ENCODE peak calls at places on chromosome 11, in four cellular contexts. One of them, this sample, is unnamed.

GRCh38 chr11:119346605-119347004 is at the start of gene MFRP:
- DNase-seq in HCT116: no peak
- DNase-seq in SK-N-SH: no peak
- DNase-seq in HepG2: no peak
- DNase-seq in this sample: no peak

GRCh38 chr11:69707156-69707555 is 3.3 kb upstream of the FGF19 start:
- DNase-seq in HCT116: no peak
- DNase-seq in HepG2: no peak
- DNase-seq in SK-N-SH: no peak
- DNase-seq in this sample: no peak

GRCh38 chr11:72831521-72832300 is 17.5 kb downstream of the ATG16L2 start:
- DNase-seq in HCT116: peak; percentile 54
- DNase-seq in HepG2: peak; percentile 63
- DNase-seq in SK-N-SH: peak; percentile 88
- DNase-seq in this sample: peak; percentile 89

GRCh38 chr11:127825185-127825584 is 762.2 kb downstream of the ETS1 start:
- DNase-seq in SK-N-SH: no peak
- DNase-seq in HCT116: no peak
- DNase-seq in HepG2: no peak
- DNase-seq in this sample: no peak

GRCh38 chr11:123063396-123064267 is 1.7 kb upstream of the HSPA8 start:
- DNase-seq in HepG2: peak; percentile 64
- DNase-seq in SK-N-SH: no peak
- DNase-seq in HCT116: no peak
- DNase-seq in this sample: peak; percentile 83

GRCh38 chr11:92380882-92381281 is 156.3 kb downstream of the FAT3 start:
- DNase-seq in HepG2: no peak
- DNase-seq in SK-N-SH: no peak
- DNase-seq in HCT116: no peak
- DNase-seq in this sample: no peak

GRCh38 chr11:19734171-19734570 is 21.5 kb downstream of the NAV2 start:
- DNase-seq in HepG2: no peak
- DNase-seq in SK-N-SH: no peak
- DNase-seq in HCT116: no peak
- DNase-seq in this sample: no peak

GRCh38 chr11:134445601-134446325 is 33.7 kb upstream of the B3GAT1 start:
- DNase-seq in HepG2: no peak
- DNase-seq in SK-N-SH: peak; percentile 71
- DNase-seq in HCT116: no peak
- DNase-seq in this sample: no peak

GRCh38 chr11:108713076-108713790 is 48.4 kb downstream of the DDX10 start:
- DNase-seq in SK-N-SH: no peak
- DNase-seq in HepG2: no peak
- DNase-seq in HCT116: no peak
- DNase-seq in this sample: no peak

GRCh38 chr11:2580444-2581050 is 119.2 kb downstream of the KCNQ1OT1 start:
- DNase-seq in HepG2: no peak
- DNase-seq in HCT116: no peak
- DNase-seq in SK-N-SH: peak; percentile 30
- DNase-seq in this sample: no peak

GRCh38 chr11:35381720-35382322 is 37.5 kb downstream of the SLC1A2 start:
- DNase-seq in HCT116: no peak
- DNase-seq in SK-N-SH: no peak
- DNase-seq in HepG2: no peak
- DNase-seq in this sample: no peak

GRCh38 chr11:70229737-70230136 is 26.6 kb downstream of the FADD start:
- DNase-seq in HepG2: no peak
- DNase-seq in SK-N-SH: no peak
- DNase-seq in HCT116: no peak
- DNase-seq in this sample: no peak

GRCh38 chr11:33448461-33449130 is 191.4 kb downstream of the HIPK3 start:
- DNase-seq in SK-N-SH: no peak
- DNase-seq in HepG2: no peak
- DNase-seq in HCT116: no peak
- DNase-seq in this sample: no peak

GRCh38 chr11:3823303-3823702 is 14.9 kb downstream of the PGAP2 start:
- DNase-seq in HepG2: no peak
- DNase-seq in SK-N-SH: no peak
- DNase-seq in HCT116: no peak
- DNase-seq in this sample: no peak

GRCh38 chr11:35323076-35323868 is 96.1 kb downstream of the SLC1A2 start:
- DNase-seq in HepG2: no peak
- DNase-seq in SK-N-SH: no peak
- DNase-seq in HCT116: no peak
- DNase-seq in this sample: no peak

GRCh38 chr11:18615628-18616392 is 16.2 kb downstream of the MISFA start:
- DNase-seq in SK-N-SH: no peak
- DNase-seq in HCT116: no peak
- DNase-seq in HepG2: no peak
- DNase-seq in this sample: no peak

GRCh38 chr11:32962016-32962415 is 53.7 kb upstream of the DEPDC7 start:
- DNase-seq in HCT116: no peak
- DNase-seq in SK-N-SH: no peak
- DNase-seq in HepG2: no peak
- DNase-seq in this sample: no peak

GRCh38 chr11:81673001-81673400 is 1060.7 kb downstream of the FAM181B start:
- DNase-seq in SK-N-SH: no peak
- DNase-seq in HepG2: no peak
- DNase-seq in HCT116: no peak
- DNase-seq in this sample: no peak

GRCh38 chr11:43327987-43328386 is 16.2 kb downstream of the API5 start:
- DNase-seq in HepG2: peak; percentile 27
- DNase-seq in HCT116: no peak
- DNase-seq in SK-N-SH: no peak
- DNase-seq in this sample: no peak

GRCh38 chr11:117868815-117869642 is 7.4 kb downstream of the FXYD6 start:
- DNase-seq in HCT116: no peak
- DNase-seq in HepG2: no peak
- DNase-seq in SK-N-SH: no peak
- DNase-seq in this sample: no peak

GRCh38 chr11:110434952-110435779 is 5.4 kb downstream of the FDX1 start:
- DNase-seq in HepG2: peak; percentile 15
- DNase-seq in SK-N-SH: no peak
- DNase-seq in HCT116: peak; percentile 24
- DNase-seq in this sample: peak; percentile 45

GRCh38 chr11:12938590-12939247 is 70.4 kb upstream of the RASSF10 start:
- DNase-seq in SK-N-SH: no peak
- DNase-seq in HCT116: no peak
- DNase-seq in HepG2: no peak
- DNase-seq in this sample: no peak

GRCh38 chr11:75969626-75970308 is 154.8 kb downstream of the UVRAG start:
- DNase-seq in SK-N-SH: no peak
- DNase-seq in HCT116: no peak
- DNase-seq in HepG2: no peak
- DNase-seq in this sample: no peak

GRCh38 chr11:289706-290620 is 1.0 kb downstream of the PGGHG start:
- DNase-seq in HepG2: no peak
- DNase-seq in HCT116: no peak
- DNase-seq in SK-N-SH: peak; percentile 37
- DNase-seq in this sample: no peak

GRCh38 chr11:85459304-85459703 is 167.8 kb downstream of the DLG2 start:
- DNase-seq in HepG2: no peak
- DNase-seq in HCT116: no peak
- DNase-seq in SK-N-SH: no peak
- DNase-seq in this sample: no peak

GRCh38 chr11:121366970-121367369 is 74.4 kb downstream of the SC5D start:
- DNase-seq in HCT116: no peak
- DNase-seq in SK-N-SH: no peak
- DNase-seq in HepG2: no peak
- DNase-seq in this sample: no peak

GRCh38 chr11:130400793-130401483 is 27.5 kb downstream of the ADAMTS8 start:
- DNase-seq in SK-N-SH: no peak
- DNase-seq in HCT116: no peak
- DNase-seq in HepG2: no peak
- DNase-seq in this sample: no peak

GRCh38 chr11:94018721-94019120 is 2.4 kb upstream of the HEPHL1 start:
- DNase-seq in SK-N-SH: no peak
- DNase-seq in HCT116: no peak
- DNase-seq in HepG2: no peak
- DNase-seq in this sample: no peak

GRCh38 chr11:130121430-130121978 is 38.1 kb upstream of the ST14 start:
- DNase-seq in SK-N-SH: no peak
- DNase-seq in HCT116: peak; percentile 29
- DNase-seq in HepG2: no peak
- DNase-seq in this sample: no peak

GRCh38 chr11:42974510-42974909 is 337.3 kb upstream of the API5 start:
- DNase-seq in SK-N-SH: no peak
- DNase-seq in HepG2: no peak
- DNase-seq in HCT116: no peak
- DNase-seq in this sample: no peak

GRCh38 chr11:9840460-9841004 is 176.7 kb downstream of the SWAP70 start:
- DNase-seq in HepG2: no peak
- DNase-seq in SK-N-SH: no peak
- DNase-seq in HCT116: no peak
- DNase-seq in this sample: no peak

GRCh38 chr11:40203606-40204005 is 1255.8 kb downstream of the LRRC4C start:
- DNase-seq in HepG2: no peak
- DNase-seq in SK-N-SH: no peak
- DNase-seq in HCT116: no peak
- DNase-seq in this sample: no peak

GRCh38 chr11:61699737-61700160 is 19.6 kb downstream of the DAGLA start:
- DNase-seq in SK-N-SH: no peak
- DNase-seq in HepG2: no peak
- DNase-seq in HCT116: no peak
- DNase-seq in this sample: peak; percentile 94

GRCh38 chr11:134413334-134414035 is 1.4 kb upstream of the B3GAT1 start:
- DNase-seq in SK-N-SH: no peak
- DNase-seq in HepG2: no peak
- DNase-seq in HCT116: no peak
- DNase-seq in this sample: no peak

GRCh38 chr11:1200611-1201191 is 22.2 kb upstream of the MUC5B start:
- DNase-seq in SK-N-SH: no peak
- DNase-seq in HCT116: no peak
- DNase-seq in HepG2: no peak
- DNase-seq in this sample: no peak

GRCh38 chr11:304915-305833 is 2.4 kb upstream of the IFITM2 start:
- DNase-seq in HepG2: peak; percentile 61
- DNase-seq in HCT116: no peak
- DNase-seq in SK-N-SH: peak; percentile 82
- DNase-seq in this sample: peak; percentile 74

GRCh38 chr11:116658876-116659535 is 113.8 kb downstream of the BUD13 start:
- DNase-seq in HepG2: no peak
- DNase-seq in SK-N-SH: no peak
- DNase-seq in HCT116: no peak
- DNase-seq in this sample: no peak

DNA sequence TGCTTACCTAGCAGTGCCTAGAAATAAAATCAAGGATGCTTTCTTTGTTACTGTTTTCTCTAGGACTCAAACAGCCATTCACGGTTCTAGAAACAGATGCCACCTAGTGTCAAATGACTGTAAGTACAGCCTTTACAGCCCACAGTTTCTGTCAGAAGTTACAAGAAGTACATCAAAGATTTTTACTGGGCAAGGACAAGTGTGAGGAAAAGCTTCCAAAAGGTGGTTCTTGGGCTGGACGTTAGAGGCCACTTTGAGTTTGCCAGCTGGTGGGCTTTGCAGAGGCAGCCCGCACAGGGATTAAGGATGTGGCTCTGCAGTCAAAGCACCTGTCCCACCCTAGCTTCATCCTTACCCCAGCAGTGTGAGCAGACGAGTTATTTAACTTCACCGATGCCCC is 6.9 kb downstream of the KMT5B start:
- DNase-seq in SK-N-SH: peak; percentile 64
- DNase-seq in HepG2: peak; percentile 74
- DNase-seq in HCT116: peak; percentile 53
- DNase-seq in this sample: peak; percentile 85
- TF ChIP-seq JUND in SK-N-SH: no peak
- TF ChIP-seq JUND in HepG2: no peak
- TF ChIP-seq JUND in HCT116: no peak
- TF ChIP-seq JUND in this sample: no peak

DNA sequence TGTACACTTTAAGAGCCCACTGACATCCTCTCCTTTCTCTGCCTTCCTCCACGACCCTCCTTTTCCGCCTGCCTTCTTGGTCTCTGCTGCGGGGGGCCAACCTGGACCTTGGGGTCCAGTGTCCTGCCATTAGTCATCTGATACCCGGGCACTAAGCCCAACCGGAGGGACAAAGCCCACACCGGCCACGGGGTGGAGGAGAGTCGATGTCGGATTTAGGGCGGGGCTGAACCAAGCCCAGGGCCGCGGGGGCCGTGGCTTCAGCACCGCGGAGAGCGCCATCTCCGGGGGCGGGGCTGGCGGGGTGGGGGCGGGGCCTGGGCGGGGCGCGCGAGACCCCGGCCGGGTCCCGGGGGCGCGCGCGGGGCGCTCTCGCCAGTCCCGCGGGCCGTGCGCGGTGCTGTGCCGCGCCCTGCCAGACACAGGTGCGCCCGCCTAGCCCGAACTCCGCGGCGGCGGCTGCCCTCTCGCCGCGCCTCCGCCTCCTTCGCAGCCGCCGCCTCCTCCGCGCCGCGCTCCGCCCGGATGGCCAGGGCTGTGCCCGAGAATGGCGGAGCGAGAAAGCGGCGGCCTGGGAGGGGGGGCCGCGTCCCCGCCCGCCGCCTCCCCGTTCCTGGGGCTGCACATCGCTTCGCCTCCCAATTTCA is at the start of gene MAPK8IP1:
- DNase-seq in SK-N-SH: peak; percentile 97
- DNase-seq in HepG2: peak; percentile 47
- DNase-seq in HCT116: no peak
- DNase-seq in this sample: peak; percentile 85
- TF ChIP-seq JUND in SK-N-SH: no peak
- TF ChIP-seq JUND in HepG2: no peak
- TF ChIP-seq JUND in HCT116: no peak
- TF ChIP-seq JUND in this sample: no peak

GRCh38 chr11:67002297-67002913 is 20.5 kb upstream of the SYT12 start:
- DNase-seq in HepG2: no peak
- DNase-seq in HCT116: no peak
- DNase-seq in SK-N-SH: no peak
- DNase-seq in this sample: no peak
- TF ChIP-seq JUND in HepG2: no peak
- TF ChIP-seq JUND in HCT116: no peak
- TF ChIP-seq JUND in SK-N-SH: no peak
- TF ChIP-seq JUND in this sample: no peak

DNA sequence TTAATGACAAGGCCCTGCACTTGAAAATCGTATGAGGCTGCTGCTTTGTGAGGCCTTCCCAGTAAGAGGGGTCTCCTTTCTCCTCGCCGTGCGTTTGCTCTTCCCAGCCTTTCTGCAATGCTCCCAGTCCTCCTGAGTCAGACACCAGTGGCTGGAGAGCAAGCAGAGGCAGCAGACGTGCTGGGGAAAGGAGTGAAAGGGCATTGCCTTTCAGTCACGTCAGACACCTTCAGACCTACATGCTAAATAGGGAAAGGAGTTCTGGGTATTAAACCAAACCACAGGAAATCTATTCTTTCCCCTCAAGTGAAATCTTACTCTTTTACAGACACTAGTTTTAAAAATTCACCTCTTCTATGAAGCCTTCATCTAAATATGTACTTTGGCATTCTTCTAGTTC is 274.8 kb downstream of the NTM start:
- DNase-seq in SK-N-SH: no peak
- DNase-seq in HCT116: no peak
- DNase-seq in HepG2: no peak
- DNase-seq in this sample: no peak
- TF ChIP-seq JUND in SK-N-SH: no peak
- TF ChIP-seq JUND in HCT116: no peak
- TF ChIP-seq JUND in HepG2: no peak
- TF ChIP-seq JUND in this sample: no peak

This sample was measured in T47D.